ENCODE peak calls at places on chromosomes 1 and 21, in ten cellular contexts. F is nephron progenitor cell, R is endodermal cell, N is body of pancreas, A is K562, X is neural progenitor cell, E is heart right ventricle, D is AG04450, V is activated B cell treated with CpG ODN at 0.5 μM for 24 hours, S is IMR-90. H is an unnamed sample.

GRCh38 chr1:108200627-108201106 is 524 bp upstream of the SLC25A24 start:
- DNase-seq in F (peak), R (peak), N (peak), A (peak), X (peak), E (no peak), D (peak), V (no peak), S (peak), H (peak)

GRCh38 chr1:108000620-108001105 is 35.7 kb upstream of the VAV3 start:
- DNase-seq in F (no peak), R (no peak), N (peak), A (no peak), X (no peak), E (peak), D (peak), V (no peak), S (peak), H (peak)

GRCh38 chr21:25186278-25186677 is 421.0 kb downstream of the MRPL39 start:
- DNase-seq in F (no peak), R (no peak), N (no peak), A (no peak), X (no peak), E (no peak), D (no peak), V (no peak), S (no peak), H (no peak)

GRCh38 chr1:111720274-111720976 is 18.8 kb downstream of the INKA2 start:
- DNase-seq in F (no peak), R (no peak), N (no peak), A (no peak), X (no peak), E (peak), D (no peak), V (no peak), S (no peak), H (peak)

GRCh38 chr1:1144843-1145546 is 28.7 kb upstream of the TTLL10 start:
- DNase-seq in F (no peak), R (no peak), N (no peak), A (peak), X (no peak), E (no peak), D (no peak), V (no peak), S (no peak), H (no peak)

GRCh38 chr1:22164841-22165808 is 22.2 kb upstream of the WNT4 start:
- DNase-seq in F (no peak), R (no peak), N (no peak), A (no peak), X (no peak), E (no peak), D (no peak), V (no peak), S (no peak), H (no peak)

GRCh38 chr1:8427986-8428385 is 110.1 kb downstream of the SLC45A1 start:
- DNase-seq in F (no peak), R (no peak), N (no peak), A (no peak), X (no peak), E (no peak), D (no peak), V (no peak), S (no peak), H (no peak)

GRCh38 chr21:31128234-31128633 is 90.0 kb upstream of the KRTAP19-8 start:
- DNase-seq in F (no peak), R (no peak), N (no peak), A (no peak), X (no peak), E (no peak), D (no peak), V (no peak), S (peak), H (no peak)

GRCh38 chr21:35819134-35819533 is 241.2 kb downstream of the SETD4 start:
- DNase-seq in F (no peak), R (no peak), N (no peak), A (no peak), X (no peak), E (no peak), D (no peak), V (no peak), S (no peak), H (no peak)

GRCh38 chr1:39178541-39179431 is 25.7 kb upstream of the MACF1 start:
- DNase-seq in F (no peak), R (no peak), N (peak), A (peak), X (peak), E (no peak), D (no peak), V (no peak), S (peak), H (peak)

GRCh38 chr1:36987276-36987675 is 47.0 kb downstream of the GRIK3 start:
- DNase-seq in F (no peak), R (no peak), N (no peak), A (no peak), X (no peak), E (no peak), D (no peak), V (no peak), S (no peak), H (no peak)

DNA sequence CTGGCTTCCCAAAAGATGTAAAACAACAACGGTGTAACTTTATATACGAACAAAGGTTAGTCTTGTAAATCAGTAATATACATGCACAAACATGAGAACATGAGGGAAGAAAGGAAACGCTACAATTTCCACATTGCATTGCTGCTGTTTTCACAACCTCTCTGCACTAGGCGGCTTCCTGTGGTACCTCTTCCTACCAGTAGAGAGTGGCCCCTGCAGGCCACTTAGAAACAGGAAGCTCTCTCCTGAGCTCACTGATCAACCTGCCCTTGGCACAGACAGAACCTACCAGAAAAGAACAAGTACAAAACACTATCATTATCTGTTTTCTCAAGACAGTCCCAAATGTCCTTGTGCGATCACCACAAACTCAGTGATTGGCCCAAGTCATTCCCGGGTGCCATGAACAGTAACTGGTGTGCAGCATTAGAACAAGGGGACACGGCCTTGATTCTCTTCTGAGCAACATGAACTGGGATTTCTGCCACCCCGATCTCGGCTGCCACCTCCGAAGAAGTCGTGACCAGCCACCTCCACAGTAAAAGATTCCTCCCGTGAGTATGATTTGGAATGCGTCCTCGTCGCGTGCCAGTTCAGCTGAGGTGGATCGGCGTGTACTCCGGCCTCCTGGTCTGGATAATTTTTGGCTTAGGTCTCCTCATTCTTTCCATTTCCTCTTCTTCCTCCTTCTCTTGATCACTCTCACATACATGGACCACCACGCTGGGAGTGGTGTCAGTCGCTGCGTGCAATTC is 5.7 kb upstream of the KCNE1 start:
- DNase-seq in F (no peak), R (peak), N (peak), A (no peak), X (peak), E (no peak), D (no peak), V (no peak), S (no peak), H (no peak)
- TF ChIP-seq CTCF in F (peak), R (peak), N (peak), A (peak), X (peak), E (no peak), D (peak), V (no peak), S (peak), H (no peak)

GRCh38 chr1:20981903-20982695 is 194.6 kb downstream of the EIF4G3 start:
- DNase-seq in F (no peak), R (no peak), N (no peak), A (no peak), X (no peak), E (no peak), D (no peak), V (no peak), S (peak), H (peak)
- TF ChIP-seq CTCF in F (no peak), R (peak), N (peak), A (peak), X (peak), E (no peak), D (peak), V (no peak), S (peak), H (no peak)

GRCh38 chr1:16922885-16923431 is 1.2 kb downstream of the CROCC start:
- DNase-seq in F (no peak), R (no peak), N (peak), A (peak), X (no peak), E (no peak), D (no peak), V (no peak), S (no peak), H (no peak)

GRCh38 chr1:16924216-16924918 is 2.6 kb downstream of the CROCC start:
- DNase-seq in F (no peak), R (peak), N (no peak), A (peak), X (no peak), E (no peak), D (no peak), V (no peak), S (no peak), H (no peak)

GRCh38 chr1:16922466-16922865 is 735 bp downstream of the CROCC start:
- DNase-seq in F (no peak), R (peak), N (no peak), A (no peak), X (no peak), E (no peak), D (no peak), V (no peak), S (no peak), H (no peak)

GRCh38 chr1:16920951-16921350 is 780 bp upstream of the CROCC start:
- DNase-seq in F (no peak), R (no peak), N (no peak), A (no peak), X (no peak), E (no peak), D (no peak), V (no peak), S (no peak), H (no peak)

DNA sequence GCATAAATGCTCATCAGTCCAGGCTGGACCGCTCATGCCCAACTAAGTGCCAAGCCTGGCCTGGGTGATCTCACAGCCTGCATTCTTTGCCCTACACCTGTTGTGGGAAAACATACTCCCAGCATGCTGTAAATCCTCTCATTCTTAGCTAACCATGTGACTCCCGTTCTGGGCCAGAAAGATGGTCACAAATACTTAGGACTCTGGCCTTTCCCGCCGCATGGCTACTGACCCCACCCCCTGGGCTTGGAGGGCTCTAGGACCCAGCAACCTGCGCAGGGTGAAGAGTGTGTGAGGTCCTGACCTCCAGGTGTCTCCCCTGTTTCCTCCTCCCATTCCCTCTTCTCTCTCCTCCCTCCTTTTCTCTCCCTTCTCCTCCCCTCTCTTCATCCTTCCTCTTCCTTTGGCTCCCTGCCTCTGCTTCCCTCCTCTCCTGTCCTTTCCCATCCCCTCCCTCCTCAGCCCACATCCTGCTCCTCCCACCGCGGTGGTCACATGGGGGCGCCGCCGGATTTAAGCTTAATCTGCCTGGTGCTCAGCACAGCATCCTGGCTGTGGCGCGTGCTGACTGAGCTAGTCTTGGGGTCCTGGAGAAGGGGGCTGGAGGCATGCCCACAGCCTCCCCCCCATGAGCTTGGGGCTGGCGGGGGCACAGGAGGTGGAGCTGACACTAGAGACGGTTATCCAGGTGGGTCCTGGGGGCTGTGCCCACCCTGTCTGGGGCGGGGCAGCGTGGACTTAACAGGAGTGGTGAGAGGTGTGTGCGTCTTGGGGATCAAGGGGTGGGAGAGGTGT is at the start of gene CROCC:
- DNase-seq in F (peak), R (peak), N (peak), A (no peak), X (peak), E (peak), D (no peak), V (no peak), S (no peak), H (no peak)
- TF ChIP-seq CTCF in F (no peak), R (no peak), N (no peak), A (no peak), X (peak), E (no peak), D (no peak), V (no peak), S (no peak), H (no peak)

GRCh38 chr1:87555366-87555765 is 226.7 kb downstream of the LMO4 start:
- DNase-seq in F (no peak), R (no peak), N (no peak), A (no peak), X (no peak), E (no peak), D (no peak), V (no peak), S (no peak), H (no peak)

DNA sequence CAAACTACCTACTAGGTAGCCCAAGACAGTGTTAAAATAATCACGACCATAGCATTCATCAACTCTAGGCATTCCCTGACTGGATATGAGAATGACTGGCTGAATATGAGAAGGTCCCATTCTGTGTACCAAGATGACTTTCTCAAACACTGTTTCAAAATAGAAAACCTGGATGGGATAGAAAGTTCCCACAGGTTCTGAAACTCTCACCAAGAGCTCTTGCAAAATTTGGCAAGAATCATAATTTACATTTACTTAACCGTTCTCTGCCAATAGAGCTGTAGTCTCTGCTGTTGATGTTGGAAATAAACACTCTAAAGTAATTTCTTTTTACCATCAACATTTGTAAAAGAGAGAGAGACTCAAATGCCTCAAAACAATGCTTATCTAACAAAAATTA is 221.0 kb downstream of the LMO4 start:
- DNase-seq in F (no peak), R (no peak), N (no peak), A (no peak), X (no peak), E (no peak), D (no peak), V (no peak), S (peak), H (no peak)
- TF ChIP-seq CTCF in F (no peak), R (no peak), N (no peak), A (no peak), X (no peak), E (no peak), D (no peak), V (no peak), S (no peak), H (no peak)

DNA sequence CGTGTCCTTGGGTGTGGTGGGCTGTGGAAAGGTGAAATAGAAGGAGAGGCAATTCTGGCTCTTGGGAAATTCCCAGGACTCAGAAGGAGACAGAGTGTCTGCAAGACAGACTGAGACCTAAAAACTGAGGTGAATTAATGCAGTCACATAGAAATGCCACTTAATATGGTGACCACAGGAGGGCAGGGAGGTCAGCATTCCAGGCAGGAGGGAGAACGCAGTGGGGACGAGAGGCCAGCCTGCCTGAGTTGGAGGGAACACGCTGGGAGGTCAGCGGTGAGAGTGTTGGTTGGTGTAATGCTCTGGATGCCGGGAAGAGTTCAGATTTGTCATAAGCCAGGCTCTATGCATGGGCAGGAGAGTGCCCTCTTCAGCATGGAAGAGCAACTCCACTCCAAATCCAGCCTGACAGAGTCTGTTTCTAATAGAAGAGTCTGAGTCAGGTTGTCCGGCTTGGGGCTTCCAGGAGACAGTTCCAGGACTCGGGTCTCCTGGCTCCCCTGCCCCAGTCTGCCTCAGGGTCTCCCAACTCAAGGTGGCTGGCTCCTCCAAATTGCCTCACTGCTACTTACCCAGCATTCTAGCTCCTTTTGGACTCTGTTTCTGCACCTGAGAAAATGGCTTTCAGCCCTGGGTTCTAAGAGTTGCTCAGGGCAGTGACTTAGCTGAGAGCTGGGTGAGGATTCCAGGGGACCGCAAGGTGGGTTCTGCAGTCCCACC is 5.7 kb upstream of the IGFN1 start:
- DNase-seq in F (peak), R (peak), N (peak), A (peak), X (peak), E (no peak), D (peak), V (no peak), S (peak), H (peak)
- TF ChIP-seq CTCF in F (peak), R (peak), N (peak), A (peak), X (peak), E (no peak), D (peak), V (no peak), S (peak), H (peak)

DNA sequence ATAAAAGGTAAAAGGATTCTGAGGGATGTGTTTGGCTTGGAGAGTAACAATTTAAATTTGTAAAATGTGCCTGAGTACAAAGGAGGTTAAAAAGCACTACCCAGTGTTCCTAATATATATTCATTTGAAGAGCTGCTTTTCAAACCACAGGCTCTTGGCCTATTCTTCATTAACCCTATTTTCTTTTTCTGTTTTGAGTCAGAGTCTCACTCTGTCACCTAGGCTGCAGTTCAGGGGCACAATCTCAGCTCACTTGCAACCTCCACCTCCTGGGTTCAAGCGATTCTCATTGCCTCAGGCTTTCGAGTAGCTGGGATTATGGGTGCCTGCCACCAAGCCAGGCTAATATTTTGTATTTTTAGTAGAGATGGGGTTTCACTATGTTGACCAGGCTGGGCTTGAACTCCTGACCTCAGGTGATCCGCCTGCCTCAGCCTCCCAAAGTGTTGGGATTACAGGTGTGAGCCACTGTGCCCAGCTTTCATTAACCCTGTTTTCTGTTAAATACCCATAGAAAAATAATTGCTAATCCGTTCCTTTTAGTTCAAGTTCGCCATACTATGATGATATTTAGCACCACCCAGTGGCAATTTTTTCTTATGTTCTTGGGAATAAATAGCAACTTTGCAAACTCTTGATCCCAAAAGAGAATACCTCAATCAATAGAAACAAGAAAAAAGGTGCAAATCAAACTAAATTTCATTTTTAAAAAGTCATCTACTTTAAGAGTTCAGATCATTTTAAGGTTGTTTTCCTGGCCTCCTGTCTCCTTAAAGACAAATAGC is 30.5 kb downstream of the ZBTB8OS start:
- DNase-seq in F (no peak), R (no peak), N (no peak), A (no peak), X (no peak), E (no peak), D (no peak), V (no peak), S (peak), H (peak)
- TF ChIP-seq CTCF in F (no peak), R (peak), N (peak), A (peak), X (no peak), E (no peak), D (peak), V (no peak), S (peak), H (no peak)

DNA sequence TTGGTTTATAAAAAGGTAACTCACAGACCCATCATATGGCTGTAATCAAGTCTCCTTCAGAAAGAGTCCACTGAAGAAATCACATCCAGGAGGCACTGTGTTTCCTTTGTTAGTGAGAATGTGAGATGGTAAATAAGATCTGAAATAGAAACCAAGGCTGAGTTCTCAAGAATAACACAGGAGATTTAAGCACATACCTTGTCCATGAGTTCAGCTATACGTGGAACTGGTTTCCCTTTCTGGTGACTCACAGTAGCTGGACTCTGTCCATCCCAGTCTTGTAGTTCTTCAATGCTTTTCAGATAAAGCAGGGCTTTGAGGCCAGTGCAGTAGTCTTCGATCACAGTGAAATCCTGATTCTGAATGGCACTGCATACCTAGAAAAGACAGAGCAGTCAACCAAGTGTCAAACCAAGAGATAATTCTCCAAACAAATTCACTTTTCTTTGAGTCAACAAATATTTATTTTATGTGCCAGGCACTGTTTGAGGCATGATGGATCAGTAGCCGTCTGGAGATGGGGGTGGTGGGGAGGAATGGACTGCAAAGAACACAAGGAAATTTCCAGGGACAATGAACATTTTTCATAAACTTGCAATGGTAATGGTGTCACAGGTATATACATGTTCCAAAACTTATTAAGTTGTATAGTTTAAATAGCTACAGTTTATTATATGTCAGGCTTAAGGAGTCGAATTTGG is 471.4 kb downstream of the PTBP2 start:
- DNase-seq in F (no peak), R (no peak), N (peak), A (no peak), X (no peak), E (no peak), D (peak), V (no peak), S (peak), H (peak)
- TF ChIP-seq CTCF in F (no peak), R (no peak), N (no peak), A (no peak), X (no peak), E (no peak), D (peak), V (no peak), S (peak), H (no peak)